ENCODE peak calls at places on chromosome 1, in nine cellular contexts. T is RWPE1, Z is lung, B is upper lobe of right lung, D is left lung, Q is BE2C, A is fibroblast of lung, M is MCF 10A, J is WTC11. G is an unnamed sample.
A peak's percentile ranks its signal among the peaks of the same experiment; 100 is the strongest.

GRCh38 chr1:109282952-109283747 is at the start of gene PSRC1:
- DNase-seq in Z (peak; percentile 96), M (peak; percentile 96), A (peak; percentile 95), T (peak; percentile 98), J (peak; percentile 96), B (peak; percentile 97), Q (peak; percentile 98), D (peak; percentile 97), G (peak; percentile 88)

GRCh38 chr1:30613188-30613587 is 110.2 kb downstream of the MATN1 start:
- DNase-seq in Z (no peak), Q (no peak), B (no peak), J (no peak), D (no peak), A (no peak), M (no peak), T (peak; percentile 34), G (no peak)

GRCh38 chr1:210292276-210292851 is 36.3 kb upstream of the HHAT start:
- DNase-seq in M (peak; percentile 62), T (peak; percentile 52), J (peak; percentile 84), Q (peak; percentile 82), A (peak; percentile 45), Z (peak; percentile 79), D (peak; percentile 80), B (peak; percentile 93), G (no peak)

GRCh38 chr1:153533689-153534201 is 2.0 kb downstream of the S100A6 start:
- DNase-seq in D (peak; percentile 70), B (peak; percentile 70), Z (peak; percentile 65), Q (peak; percentile 74), T (peak; percentile 94), A (peak; percentile 93), J (no peak), M (peak; percentile 98), G (no peak)

GRCh38 chr1:13801232-13801631 is 101.2 kb downstream of the PRDM2 start:
- DNase-seq in B (no peak), M (peak; percentile 59), A (peak; percentile 31), Z (peak; percentile 44), D (no peak), Q (no peak), J (no peak), T (peak; percentile 77), G (no peak)

GRCh38 chr1:219987325-219987724 is 59.0 kb upstream of the SLC30A10 start:
- DNase-seq in D (no peak), Z (no peak), A (no peak), J (no peak), T (no peak), B (no peak), Q (no peak), M (no peak), G (no peak)

GRCh38 chr1:3342960-3343359 is 111.5 kb upstream of the ARHGEF16 start:
- DNase-seq in M (no peak), D (no peak), Z (no peak), Q (no peak), A (no peak), B (no peak), J (no peak), T (no peak), G (no peak)

GRCh38 chr1:151311589-151312331 is 15.5 kb downstream of the PI4KB start:
- DNase-seq in B (no peak), J (no peak), A (peak; percentile 100), Z (peak; percentile 81), D (peak; percentile 81), Q (peak; percentile 77), M (peak; percentile 100), T (peak; percentile 99), G (no peak)

GRCh38 chr1:63917571-63918394 is 144.0 kb downstream of the ROR1 start:
- DNase-seq in Z (no peak), T (no peak), B (no peak), Q (peak; percentile 13), J (peak; percentile 78), D (no peak), A (peak; percentile 63), M (peak; percentile 46), G (no peak)

GRCh38 chr1:241482761-241483250 is 36.7 kb downstream of the FH start:
- DNase-seq in A (peak; percentile 72), D (no peak), B (no peak), T (peak; percentile 65), J (no peak), Q (no peak), Z (no peak), M (peak; percentile 78), G (no peak)

GRCh38 chr1:61183471-61184034 is 101.2 kb downstream of the NFIA start:
- DNase-seq in Q (peak; percentile 10), T (no peak), J (no peak), B (no peak), M (no peak), A (peak; percentile 17), Z (peak; percentile 47), D (no peak), G (no peak)

GRCh38 chr1:66571789-66572188 is 37.8 kb downstream of the SGIP1 start:
- DNase-seq in Q (no peak), Z (no peak), M (peak; percentile 48), T (peak; percentile 62), D (no peak), B (no peak), J (no peak), A (peak; percentile 75), G (no peak)

GRCh38 chr1:94526152-94526551 is 15.4 kb downstream of the F3 start:
- DNase-seq in M (no peak), J (no peak), A (peak; percentile 39), Q (no peak), Z (no peak), T (no peak), D (no peak), B (no peak), G (no peak)

GRCh38 chr1:202501281-202501680 is 152.8 kb downstream of the PPP1R12B start:
- DNase-seq in A (peak; percentile 31), B (no peak), M (peak; percentile 64), T (peak; percentile 21), J (no peak), Z (no peak), Q (peak; percentile 19), D (no peak), G (no peak)

GRCh38 chr1:74767490-74767889 is 34.5 kb downstream of the TYW3 start:
- DNase-seq in D (no peak), Z (no peak), Q (peak; percentile 17), M (peak; percentile 33), T (peak; percentile 1), A (no peak), B (no peak), J (peak; percentile 54), G (no peak)

GRCh38 chr1:201062511-201063189 is 39.1 kb upstream of the KIF21B start:
- DNase-seq in Q (no peak), M (no peak), T (no peak), D (no peak), J (no peak), A (no peak), B (no peak), Z (no peak), G (no peak)

GRCh38 chr1:53371121-53371666 is 43.3 kb upstream of the LRP8 start:
- DNase-seq in T (no peak), D (peak; percentile 16), Z (no peak), A (no peak), B (peak; percentile 45), Q (peak; percentile 55), J (no peak), M (no peak), G (peak; percentile 6)

GRCh38 chr1:65167544-65167943 is 19.5 kb downstream of the AK4 start:
- DNase-seq in Z (no peak), M (no peak), A (no peak), J (no peak), D (no peak), T (no peak), Q (no peak), B (no peak), G (no peak)

DNA sequence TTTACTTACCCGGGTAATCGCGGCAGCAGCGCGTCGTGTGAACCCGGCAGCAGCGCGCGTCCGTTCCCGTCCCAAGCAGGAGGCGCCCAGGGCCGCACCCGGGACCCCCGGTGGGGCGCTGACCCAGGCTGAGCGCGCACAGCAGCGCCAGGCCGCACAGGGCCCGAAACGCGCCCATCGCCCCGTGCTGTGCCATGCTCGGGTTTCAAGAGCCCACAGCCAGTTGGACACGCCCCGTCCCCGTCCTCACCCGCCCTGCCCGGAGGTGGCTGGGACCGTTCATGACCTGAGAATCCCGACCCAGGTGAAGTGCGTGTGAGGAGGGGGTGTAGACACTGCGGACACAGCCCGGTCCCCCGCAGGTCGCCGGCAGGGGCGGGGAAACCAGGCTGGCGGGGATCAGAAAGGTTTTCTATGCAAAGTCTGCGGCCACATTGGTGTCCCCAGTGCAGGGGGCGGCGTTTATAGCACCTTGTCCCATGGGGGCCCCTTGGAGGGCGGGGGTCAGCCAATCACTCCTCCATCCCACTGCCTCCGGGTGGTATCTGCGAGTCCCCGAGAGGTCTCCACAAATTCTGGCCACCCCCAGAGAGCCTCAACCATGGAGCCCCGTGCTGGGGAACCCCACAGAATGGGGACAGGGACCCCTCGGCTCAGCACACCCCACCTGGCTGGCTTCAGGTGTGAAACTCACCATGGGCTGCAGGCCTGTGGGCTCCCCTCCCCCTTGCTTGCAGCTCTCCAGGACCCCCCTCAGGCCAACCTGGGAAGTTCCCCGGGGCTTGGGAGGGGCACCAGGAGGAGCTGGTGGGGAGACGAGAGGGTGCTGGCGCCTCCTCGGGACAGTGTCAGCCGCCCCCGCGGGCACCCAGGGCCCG is at the start of gene TNFRSF18:
- DNase-seq in M (no peak), Q (peak; percentile 12), T (peak; percentile 15), B (no peak), J (peak; percentile 57), A (peak; percentile 17), D (no peak), Z (no peak), G (peak; percentile 66)
- TF ChIP-seq CTCF in M (no peak), Q (no peak), T (no peak), B (no peak), J (no peak), A (no peak), D (no peak), Z (no peak), G (no peak)

DNA sequence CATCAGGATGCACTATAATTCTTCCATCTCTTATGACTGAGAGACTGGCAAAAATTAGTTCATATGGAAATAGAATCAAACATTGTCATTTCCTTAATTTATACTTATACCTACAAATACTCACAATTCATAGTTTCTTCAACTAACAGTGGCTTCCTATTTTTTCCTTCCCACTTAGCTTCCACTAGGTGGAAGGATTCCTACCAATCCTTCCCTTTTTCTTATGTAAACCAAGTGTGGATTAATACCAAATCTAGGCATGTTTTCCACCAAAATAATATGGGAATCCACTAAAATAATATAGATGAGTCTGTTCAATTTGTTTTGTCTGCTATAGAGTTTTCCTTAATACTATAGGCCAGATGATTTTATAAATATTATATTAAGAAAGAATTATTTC is 1537.1 kb downstream of the PLA2G4A start:
- DNase-seq in J (no peak), T (no peak), D (no peak), Z (no peak), B (no peak), Q (no peak), A (no peak), M (no peak), G (no peak)
- TF ChIP-seq CTCF in J (no peak), T (no peak), D (no peak), Z (no peak), B (no peak), Q (peak; percentile 35), A (no peak), M (peak; percentile 16), G (no peak)

GRCh38 chr1:222828939-222829338 is 14.1 kb downstream of the DISP1 start:
- DNase-seq in Q (no peak), A (no peak), Z (no peak), M (no peak), T (no peak), B (no peak), D (no peak), J (no peak), G (no peak)
- TF ChIP-seq CTCF in Q (no peak), A (no peak), Z (no peak), M (peak; percentile 18), T (peak; percentile 33), B (no peak), D (no peak), J (no peak), G (no peak)

GRCh38 chr1:82718719-82719419 is 918.1 kb downstream of the ADGRL2 start:
- DNase-seq in A (no peak), M (no peak), Q (no peak), Z (no peak), D (no peak), B (no peak), T (no peak), J (no peak), G (no peak)
- TF ChIP-seq CTCF in A (no peak), M (no peak), Q (no peak), Z (no peak), D (no peak), B (no peak), T (no peak), J (no peak), G (no peak)

G was measured in activated B cell treated with CpG ODN at 0.5 μM for 24 hours.